ENCODE peak calls at places on chromosome 15, in five cellular contexts. One of them, this sample, is unnamed.

GRCh38 chr15:90174140-90174891 is 26.8 kb upstream of the SEMA4B start:
- DNase-seq in fibroblast of lung: peak
- DNase-seq in Peyer's patch: peak
- DNase-seq in stomach: peak
- DNase-seq in cardiac fibroblast: peak
- DNase-seq in this sample: peak

GRCh38 chr15:90053685-90054466 is 48.4 kb downstream of the IDH2 start:
- DNase-seq in Peyer's patch: no peak
- DNase-seq in stomach: no peak
- DNase-seq in fibroblast of lung: no peak
- DNase-seq in cardiac fibroblast: no peak
- DNase-seq in this sample: no peak

GRCh38 chr15:67178569-67179210 is 75.8 kb downstream of the AAGAB start:
- DNase-seq in cardiac fibroblast: peak
- DNase-seq in Peyer's patch: no peak
- DNase-seq in fibroblast of lung: peak
- DNase-seq in stomach: no peak
- DNase-seq in this sample: peak

GRCh38 chr15:85168642-85169173 is 187.1 kb downstream of the PDE8A start:
- DNase-seq in fibroblast of lung: peak
- DNase-seq in cardiac fibroblast: peak
- DNase-seq in stomach: peak
- DNase-seq in Peyer's patch: peak
- DNase-seq in this sample: peak

GRCh38 chr15:81492303-81492702 is 118.3 kb upstream of the TMC3 start:
- DNase-seq in fibroblast of lung: peak
- DNase-seq in stomach: no peak
- DNase-seq in Peyer's patch: no peak
- DNase-seq in cardiac fibroblast: peak
- DNase-seq in this sample: no peak

GRCh38 chr15:69132935-69133861 is 27.2 kb upstream of the GLCE start:
- DNase-seq in fibroblast of lung: no peak
- DNase-seq in Peyer's patch: no peak
- DNase-seq in cardiac fibroblast: peak
- DNase-seq in stomach: no peak
- DNase-seq in this sample: no peak

GRCh38 chr15:60975203-60975602 is 253.9 kb downstream of the RORA start:
- DNase-seq in stomach: no peak
- DNase-seq in cardiac fibroblast: peak
- DNase-seq in Peyer's patch: no peak
- DNase-seq in fibroblast of lung: no peak
- DNase-seq in this sample: no peak

GRCh38 chr15:94610069-94610863 is 378.9 kb downstream of the MCTP2 start:
- DNase-seq in fibroblast of lung: no peak
- DNase-seq in stomach: no peak
- DNase-seq in cardiac fibroblast: no peak
- DNase-seq in Peyer's patch: no peak
- DNase-seq in this sample: no peak

GRCh38 chr15:99343836-99344551 is 92.7 kb downstream of the LRRC28 start:
- DNase-seq in stomach: no peak
- DNase-seq in Peyer's patch: peak
- DNase-seq in cardiac fibroblast: peak
- DNase-seq in fibroblast of lung: peak
- DNase-seq in this sample: no peak

GRCh38 chr15:65049418-65049840 is 4.2 kb downstream of the SLC51B start:
- DNase-seq in Peyer's patch: peak
- DNase-seq in cardiac fibroblast: peak
- DNase-seq in fibroblast of lung: peak
- DNase-seq in stomach: peak
- DNase-seq in this sample: peak

GRCh38 chr15:36737430-36737891 is 158.0 kb downstream of the CDIN1 start:
- DNase-seq in Peyer's patch: no peak
- DNase-seq in cardiac fibroblast: peak
- DNase-seq in fibroblast of lung: peak
- DNase-seq in stomach: no peak
- DNase-seq in this sample: peak

GRCh38 chr15:78628227-78628626 is 7.4 kb upstream of the CHRNA3 start:
- DNase-seq in cardiac fibroblast: no peak
- DNase-seq in fibroblast of lung: no peak
- DNase-seq in Peyer's patch: no peak
- DNase-seq in stomach: no peak
- DNase-seq in this sample: no peak

GRCh38 chr15:78224024-78224413 is 10.3 kb downstream of the ACSBG1 start:
- DNase-seq in Peyer's patch: no peak
- DNase-seq in stomach: no peak
- DNase-seq in fibroblast of lung: no peak
- DNase-seq in cardiac fibroblast: peak
- DNase-seq in this sample: peak

GRCh38 chr15:84033793-84034553 is 201.6 kb upstream of the GOLGA6L4 start:
- DNase-seq in fibroblast of lung: peak
- DNase-seq in stomach: no peak
- DNase-seq in Peyer's patch: no peak
- DNase-seq in cardiac fibroblast: peak
- DNase-seq in this sample: peak

GRCh38 chr15:59447367-59447766 is 9.4 kb downstream of the FAM81A start:
- DNase-seq in stomach: no peak
- DNase-seq in fibroblast of lung: no peak
- DNase-seq in Peyer's patch: no peak
- DNase-seq in cardiac fibroblast: no peak
- DNase-seq in this sample: no peak

GRCh38 chr15:43948691-43949325 is 122.0 kb downstream of the WDR76 start:
- DNase-seq in fibroblast of lung: peak
- DNase-seq in Peyer's patch: no peak
- DNase-seq in stomach: no peak
- DNase-seq in cardiac fibroblast: no peak
- DNase-seq in this sample: no peak

GRCh38 chr15:95799286-95800187 is 531.0 kb upstream of the NR2F2 start:
- DNase-seq in cardiac fibroblast: peak
- DNase-seq in fibroblast of lung: peak
- DNase-seq in stomach: no peak
- DNase-seq in Peyer's patch: no peak
- DNase-seq in this sample: peak

GRCh38 chr15:91949361-91949760 is 95.9 kb downstream of the SLCO3A1 start:
- DNase-seq in fibroblast of lung: no peak
- DNase-seq in Peyer's patch: no peak
- DNase-seq in cardiac fibroblast: no peak
- DNase-seq in stomach: no peak
- DNase-seq in this sample: no peak

GRCh38 chr15:91952216-91952615 is 98.7 kb downstream of the SLCO3A1 start:
- DNase-seq in stomach: no peak
- DNase-seq in fibroblast of lung: no peak
- DNase-seq in cardiac fibroblast: no peak
- DNase-seq in Peyer's patch: no peak
- DNase-seq in this sample: no peak

GRCh38 chr15:91953432-91953831 is 99.9 kb downstream of the SLCO3A1 start:
- DNase-seq in Peyer's patch: no peak
- DNase-seq in cardiac fibroblast: no peak
- DNase-seq in fibroblast of lung: no peak
- DNase-seq in stomach: no peak
- DNase-seq in this sample: no peak

GRCh38 chr15:91950054-91950453 is 96.5 kb downstream of the SLCO3A1 start:
- DNase-seq in Peyer's patch: no peak
- DNase-seq in stomach: no peak
- DNase-seq in cardiac fibroblast: no peak
- DNase-seq in fibroblast of lung: no peak
- DNase-seq in this sample: no peak

GRCh38 chr15:91950631-91951384 is 97.3 kb downstream of the SLCO3A1 start:
- DNase-seq in fibroblast of lung: peak
- DNase-seq in stomach: no peak
- DNase-seq in cardiac fibroblast: peak
- DNase-seq in Peyer's patch: no peak
- DNase-seq in this sample: no peak
- TF ChIP-seq CTCF in fibroblast of lung: no peak
- TF ChIP-seq CTCF in stomach: no peak
- TF ChIP-seq CTCF in cardiac fibroblast: peak
- TF ChIP-seq CTCF in Peyer's patch: no peak
- TF ChIP-seq CTCF in this sample: no peak

GRCh38 chr15:74857082-74857655 is 14.2 kb upstream of the ULK3 start:
- DNase-seq in cardiac fibroblast: no peak
- DNase-seq in fibroblast of lung: no peak
- DNase-seq in stomach: peak
- DNase-seq in Peyer's patch: peak
- DNase-seq in this sample: no peak
- H3K4me3 ChIP-seq in cardiac fibroblast: no peak
- H3K4me3 ChIP-seq in fibroblast of lung: no peak
- H3K4me3 ChIP-seq in stomach: no peak
- H3K4me3 ChIP-seq in Peyer's patch: no peak
- H3K4me3 ChIP-seq in this sample: no peak

GRCh38 chr15:101151286-101151685 is 100.6 kb downstream of the CHSY1 start:
- DNase-seq in fibroblast of lung: no peak
- DNase-seq in Peyer's patch: no peak
- DNase-seq in cardiac fibroblast: no peak
- DNase-seq in stomach: no peak
- DNase-seq in this sample: no peak
- TF ChIP-seq CTCF in fibroblast of lung: no peak
- TF ChIP-seq CTCF in Peyer's patch: no peak
- TF ChIP-seq CTCF in cardiac fibroblast: no peak
- TF ChIP-seq CTCF in stomach: no peak
- TF ChIP-seq CTCF in this sample: no peak

GRCh38 chr15:34609658-34610057 is 26.2 kb upstream of the GOLGA8B start:
- DNase-seq in stomach: no peak
- DNase-seq in fibroblast of lung: no peak
- DNase-seq in cardiac fibroblast: no peak
- DNase-seq in Peyer's patch: no peak
- DNase-seq in this sample: no peak

GRCh38 chr15:34610388-34610787 is 26.9 kb upstream of the GOLGA8B start:
- DNase-seq in Peyer's patch: no peak
- DNase-seq in fibroblast of lung: no peak
- DNase-seq in stomach: no peak
- DNase-seq in cardiac fibroblast: no peak
- DNase-seq in this sample: peak

GRCh38 chr15:34609102-34609501 is 25.7 kb upstream of the GOLGA8B start:
- DNase-seq in fibroblast of lung: no peak
- DNase-seq in cardiac fibroblast: no peak
- DNase-seq in Peyer's patch: no peak
- DNase-seq in stomach: no peak
- DNase-seq in this sample: no peak

GRCh38 chr15:34607832-34608231 is 24.4 kb upstream of the GOLGA8B start:
- DNase-seq in stomach: no peak
- DNase-seq in Peyer's patch: no peak
- DNase-seq in fibroblast of lung: no peak
- DNase-seq in cardiac fibroblast: no peak
- DNase-seq in this sample: no peak

GRCh38 chr15:34608517-34608916 is 25.1 kb upstream of the GOLGA8B start:
- DNase-seq in cardiac fibroblast: no peak
- DNase-seq in stomach: no peak
- DNase-seq in Peyer's patch: no peak
- DNase-seq in fibroblast of lung: no peak
- DNase-seq in this sample: no peak
- H3K4me3 ChIP-seq in cardiac fibroblast: no peak
- H3K4me3 ChIP-seq in stomach: no peak
- H3K4me3 ChIP-seq in Peyer's patch: no peak
- H3K4me3 ChIP-seq in fibroblast of lung: no peak
- H3K4me3 ChIP-seq in this sample: no peak

GRCh38 chr15:70492240-70493177 is 270.8 kb downstream of the UACA start:
- DNase-seq in cardiac fibroblast: peak
- DNase-seq in fibroblast of lung: peak
- DNase-seq in Peyer's patch: peak
- DNase-seq in stomach: peak
- DNase-seq in this sample: peak
- TF ChIP-seq CTCF in cardiac fibroblast: peak
- TF ChIP-seq CTCF in fibroblast of lung: no peak
- TF ChIP-seq CTCF in Peyer's patch: no peak
- TF ChIP-seq CTCF in stomach: no peak
- TF ChIP-seq CTCF in this sample: no peak

DNA sequence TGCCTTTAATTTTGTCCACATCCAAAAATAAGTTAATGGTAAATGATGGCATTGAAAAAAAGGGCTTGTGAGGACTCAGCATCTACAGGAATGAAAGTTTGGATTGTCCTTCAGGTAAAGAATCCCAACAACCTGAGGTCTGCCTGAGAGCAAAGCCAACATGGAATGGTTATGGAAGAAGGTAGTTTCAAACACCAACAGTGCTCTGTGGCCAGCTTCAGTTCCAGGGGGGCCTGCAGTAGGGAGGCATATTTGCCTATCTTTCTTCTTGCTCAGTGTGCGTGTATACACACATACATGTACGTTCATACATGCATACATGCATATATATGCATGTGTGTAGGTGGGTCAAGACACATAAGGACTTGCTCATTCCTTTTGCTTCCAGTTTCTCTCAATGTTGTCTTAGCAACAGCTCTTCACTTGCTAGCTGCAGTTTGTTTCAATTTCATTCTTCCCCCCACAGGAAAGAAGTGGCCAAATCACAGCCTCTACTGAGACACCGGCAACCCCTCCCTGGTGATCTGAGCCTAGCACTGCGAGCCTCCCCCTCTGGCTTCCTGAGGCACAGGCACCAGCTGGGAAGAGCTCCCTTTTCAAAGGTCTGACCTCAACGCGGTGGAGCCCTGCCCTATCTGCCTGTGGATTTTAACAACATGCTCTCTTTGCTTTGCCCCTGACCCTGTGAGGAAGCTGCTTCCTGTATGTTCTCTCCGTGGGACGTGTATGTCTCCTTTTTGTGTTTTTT is 146.2 kb downstream of the KLF13 start:
- DNase-seq in cardiac fibroblast: peak
- DNase-seq in Peyer's patch: peak
- DNase-seq in stomach: peak
- DNase-seq in fibroblast of lung: peak
- DNase-seq in this sample: peak
- H3K4me3 ChIP-seq in cardiac fibroblast: no peak
- H3K4me3 ChIP-seq in Peyer's patch: peak
- H3K4me3 ChIP-seq in stomach: no peak
- H3K4me3 ChIP-seq in fibroblast of lung: no peak
- H3K4me3 ChIP-seq in this sample: no peak

DNA sequence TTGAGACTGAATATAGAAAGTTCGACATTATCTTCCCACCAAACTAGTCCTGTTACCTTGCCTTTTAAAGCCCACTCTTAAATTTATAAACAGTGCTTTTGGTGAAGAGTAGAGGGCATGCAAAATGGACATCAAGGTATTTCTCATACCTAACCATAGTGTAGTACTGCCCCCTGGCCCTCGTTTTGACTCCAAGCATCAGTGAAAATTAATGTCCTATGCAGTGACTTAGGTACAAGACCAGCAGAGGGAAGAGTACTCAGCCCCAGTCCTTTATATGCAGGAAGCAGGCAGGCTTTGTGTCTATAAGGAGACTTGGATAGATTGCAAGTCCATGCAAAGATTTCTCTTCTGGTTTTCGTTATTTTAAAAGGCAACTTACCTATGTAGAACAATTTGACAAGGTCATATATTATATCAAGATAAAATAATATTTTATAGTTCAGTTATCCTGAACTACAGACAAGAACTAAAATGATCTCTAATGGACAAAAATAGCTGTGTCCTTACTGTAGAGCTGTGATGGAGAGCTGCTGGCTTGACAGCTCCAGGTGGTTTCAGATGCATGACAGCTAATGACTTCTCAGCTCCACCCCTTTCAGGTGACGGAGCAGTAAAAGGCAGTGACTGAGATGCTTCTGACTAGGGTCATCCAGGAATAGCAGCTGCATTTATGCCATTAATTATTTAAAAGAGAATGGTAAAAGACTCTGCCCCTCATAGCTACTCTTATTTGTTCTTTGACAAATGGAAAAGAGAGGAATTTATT is 646.1 kb downstream of the SQOR start:
- DNase-seq in cardiac fibroblast: no peak
- DNase-seq in Peyer's patch: no peak
- DNase-seq in fibroblast of lung: no peak
- DNase-seq in stomach: peak
- DNase-seq in this sample: no peak
- TF ChIP-seq CTCF in cardiac fibroblast: no peak
- TF ChIP-seq CTCF in Peyer's patch: no peak
- TF ChIP-seq CTCF in fibroblast of lung: no peak
- TF ChIP-seq CTCF in stomach: no peak
- TF ChIP-seq CTCF in this sample: no peak

This sample was measured in choroid plexus epithelial cell.